ENCODE peak calls at places on chromosomes 6 and 20, in seven cellular contexts. V is amniotic stem cell, H is fibroblast of pulmonary artery, W is ELR, P is caudate nucleus, G is AG04449, Q is left ventricle myocardium inferior. B is an unnamed sample.

GRCh38 chr20:37095108-37095608 is 639 bp downstream of the RBL1 start:
- DNase-seq in P (no peak), V (no peak), G (no peak), H (peak; percentile 5), Q (no peak), W (peak; percentile 52), B (no peak)

GRCh38 chr20:709421-709820 is 33.8 kb upstream of the SCRT2 start:
- DNase-seq in W (no peak), P (no peak), Q (peak; percentile 65), H (peak; percentile 10), V (no peak), G (no peak), B (peak; percentile 44)

GRCh38 chr20:37350655-37351574 is 5.0 kb downstream of the SRC start:
- DNase-seq in Q (no peak), G (no peak), V (no peak), H (no peak), P (no peak), W (no peak), B (no peak)

GRCh38 chr6:13435477-13435876 is 51.9 kb downstream of the GFOD1 start:
- DNase-seq in V (no peak), G (no peak), W (no peak), H (no peak), Q (no peak), P (no peak), B (no peak)

GRCh38 chr6:27894839-27895762 is 17.1 kb downstream of the OR2B2 start:
- DNase-seq in W (peak; percentile 92), V (peak; percentile 83), P (peak; percentile 22), Q (no peak), H (peak; percentile 92), G (no peak), B (peak; percentile 52)

GRCh38 chr6:152794696-152795095 is 44.1 kb downstream of the VIP start:
- DNase-seq in H (no peak), P (no peak), W (no peak), G (no peak), Q (no peak), V (no peak), B (no peak)

GRCh38 chr20:17586250-17586649 is 16.4 kb downstream of the DSTN start:
- DNase-seq in W (no peak), P (no peak), V (no peak), G (no peak), Q (no peak), H (no peak), B (no peak)

GRCh38 chr6:79421001-79421411 is 116.2 kb downstream of the LCA5 start:
- DNase-seq in V (peak; percentile 1), G (peak; percentile 17), P (no peak), W (peak; percentile 3), Q (no peak), H (peak; percentile 81), B (no peak)

GRCh38 chr6:116351101-116351500 is 19.6 kb upstream of the DSE start:
- DNase-seq in G (no peak), Q (no peak), P (no peak), H (no peak), V (no peak), W (no peak), B (no peak)

GRCh38 chr6:64330694-64331309 is 695.2 kb downstream of the PHF3 start:
- DNase-seq in V (peak; percentile 30), P (peak; percentile 6), W (peak; percentile 22), H (peak; percentile 75), G (no peak), Q (peak; percentile 58), B (no peak)

GRCh38 chr6:40852667-40853383 is 186.2 kb downstream of the UNC5CL start:
- DNase-seq in V (no peak), P (no peak), H (peak; percentile 1), W (peak; percentile 25), G (no peak), Q (no peak), B (no peak)

GRCh38 chr20:62805365-62805710 is 703 bp downstream of the OGFR start:
- DNase-seq in V (no peak), Q (no peak), W (peak; percentile 42), P (no peak), G (no peak), H (no peak), B (no peak)

GRCh38 chr6:32116674-32117073 is 7.5 kb upstream of the TNXB start:
- DNase-seq in H (no peak), V (no peak), W (peak; percentile 63), G (no peak), P (no peak), Q (no peak), B (no peak)

GRCh38 chr6:90411292-90411781 is 114.7 kb upstream of the BACH2 start:
- DNase-seq in W (peak; percentile 53), Q (no peak), G (no peak), H (no peak), V (no peak), P (no peak), B (no peak)

GRCh38 chr6:2976060-2976459 is 4.7 kb upstream of the SERPINB6 start:
- DNase-seq in Q (no peak), W (no peak), H (no peak), V (no peak), G (no peak), P (no peak), B (no peak)

GRCh38 chr20:16760431-16761304 is 12.5 kb downstream of the OTOR start:
- DNase-seq in Q (no peak), V (no peak), W (no peak), G (no peak), P (no peak), H (no peak), B (no peak)

GRCh38 chr6:29602564-29603361 is 17.8 kb downstream of the OR2H2 start:
- DNase-seq in V (no peak), G (no peak), W (peak; percentile 53), Q (no peak), P (no peak), H (peak; percentile 28), B (no peak)

GRCh38 chr6:37624606-37625574 is 72.8 kb downstream of the MDGA1 start:
- DNase-seq in P (no peak), G (no peak), W (peak; percentile 23), Q (peak; percentile 58), H (no peak), V (no peak), B (peak; percentile 31)

GRCh38 chr6:8743146-8743745 is 307.9 kb upstream of the SLC35B3 start:
- DNase-seq in G (no peak), V (no peak), H (no peak), P (no peak), W (peak; percentile 13), Q (no peak), B (no peak)

GRCh38 chr20:57223648-57224489 is 42.6 kb downstream of the BMP7 start:
- DNase-seq in H (no peak), G (no peak), Q (peak; percentile 27), V (no peak), W (peak; percentile 52), P (no peak), B (no peak)

GRCh38 chr20:42483694-42484303 is 705.9 kb downstream of the PTPRT start:
- DNase-seq in W (no peak), Q (no peak), V (no peak), H (no peak), P (no peak), G (no peak), B (no peak)

GRCh38 chr20:10077081-10077471 is 42.3 kb downstream of the ANKEF1 start:
- DNase-seq in W (no peak), H (no peak), Q (no peak), V (no peak), P (no peak), G (no peak), B (no peak)

GRCh38 chr6:133337312-133337711 is 96.2 kb downstream of the EYA4 start:
- DNase-seq in Q (no peak), V (no peak), P (no peak), W (peak; percentile 11), H (peak; percentile 30), G (no peak), B (no peak)

GRCh38 chr6:142416179-142416578 is 114.4 kb downstream of the ADGRG6 start:
- DNase-seq in G (peak; percentile 94), H (peak; percentile 97), V (peak; percentile 93), W (peak; percentile 97), Q (no peak), P (no peak), B (no peak)

GRCh38 chr6:89369009-89369408 is 16.5 kb upstream of the UBE2J1 start:
- DNase-seq in G (no peak), W (peak; percentile 65), Q (peak; percentile 59), P (no peak), V (no peak), H (peak; percentile 63), B (peak; percentile 84)

GRCh38 chr6:84740385-84740784 is 24.0 kb downstream of the TBX18 start:
- DNase-seq in P (no peak), V (no peak), W (no peak), Q (no peak), H (no peak), G (no peak), B (no peak)

GRCh38 chr6:108482559-108482958 is 78.2 kb upstream of the FOXO3 start:
- DNase-seq in Q (no peak), V (no peak), H (no peak), W (no peak), P (no peak), G (no peak), B (no peak)

GRCh38 chr20:768426-768978 is at the start of gene SLC52A3:
- DNase-seq in Q (peak; percentile 33), G (no peak), P (no peak), V (no peak), W (peak; percentile 16), H (no peak), B (no peak)

GRCh38 chr20:37757550-37757949 is 63.7 kb downstream of the CTNNBL1 start:
- DNase-seq in Q (no peak), W (no peak), G (no peak), P (no peak), V (no peak), H (no peak), B (no peak)

GRCh38 chr6:105014954-105015353 is 58.0 kb downstream of the LIN28B start:
- DNase-seq in H (no peak), W (no peak), V (no peak), G (no peak), Q (no peak), P (no peak), B (no peak)

GRCh38 chr6:152948150-152948768 is 34.6 kb downstream of the FBXO5 start:
- DNase-seq in W (peak; percentile 71), V (no peak), Q (no peak), G (no peak), H (peak; percentile 69), P (no peak), B (no peak)

GRCh38 chr20:18058661-18059467 is 1.1 kb upstream of the OVOL2 start:
- DNase-seq in Q (no peak), V (no peak), P (no peak), G (no peak), H (no peak), W (no peak), B (no peak)

GRCh38 chr6:90039911-90040310 is 145.6 kb downstream of the GJA10 start:
- DNase-seq in H (no peak), W (peak; percentile 36), Q (no peak), P (no peak), V (no peak), G (peak; percentile 16), B (no peak)

GRCh38 chr20:32763202-32763999 is 1.2 kb downstream of the DNMT3B start:
- DNase-seq in G (no peak), Q (no peak), P (no peak), W (peak; percentile 23), V (no peak), H (no peak), B (no peak)